ENCODE peak calls at places on chromosomes 12 and 14, in four cellular contexts. One of them, this sample, is unnamed.

GRCh38 chr12:121789800-121790748 is 3.4 kb downstream of the RHOF start:
- DNase-seq in mucosa of descending colon: peak
- DNase-seq in RWPE1: no peak
- DNase-seq in PC-3: peak
- DNase-seq in this sample: peak

GRCh38 chr14:71464840-71465239 is 467.4 kb upstream of the RGS6 start:
- DNase-seq in RWPE1: no peak
- DNase-seq in PC-3: no peak
- DNase-seq in mucosa of descending colon: no peak
- DNase-seq in this sample: no peak

GRCh38 chr14:70361893-70362292 is 2.4 kb upstream of the COX16 start:
- DNase-seq in PC-3: no peak
- DNase-seq in RWPE1: no peak
- DNase-seq in mucosa of descending colon: no peak
- DNase-seq in this sample: no peak

GRCh38 chr14:55419663-55420062 is 8.0 kb upstream of the ATG14 start:
- DNase-seq in PC-3: no peak
- DNase-seq in RWPE1: no peak
- DNase-seq in mucosa of descending colon: no peak
- DNase-seq in this sample: no peak

GRCh38 chr14:104967414-104968152 is 10.6 kb downstream of the AHNAK2 start:
- DNase-seq in RWPE1: peak
- DNase-seq in mucosa of descending colon: peak
- DNase-seq in PC-3: peak
- DNase-seq in this sample: peak

GRCh38 chr12:76876696-76877229 is 2.1 kb downstream of the CSRP2 start:
- DNase-seq in RWPE1: peak
- DNase-seq in mucosa of descending colon: no peak
- DNase-seq in PC-3: no peak
- DNase-seq in this sample: peak

GRCh38 chr14:102849522-102850379 is 72.5 kb downstream of the TRAF3 start:
- DNase-seq in RWPE1: no peak
- DNase-seq in mucosa of descending colon: peak
- DNase-seq in PC-3: no peak
- DNase-seq in this sample: no peak

GRCh38 chr12:124174406-124174805 is 120.5 kb upstream of the RFLNA start:
- DNase-seq in PC-3: no peak
- DNase-seq in RWPE1: no peak
- DNase-seq in mucosa of descending colon: no peak
- DNase-seq in this sample: no peak

GRCh38 chr14:26841920-26842741 is 244.3 kb upstream of the NOVA1 start:
- DNase-seq in RWPE1: peak
- DNase-seq in PC-3: peak
- DNase-seq in mucosa of descending colon: peak
- DNase-seq in this sample: peak

GRCh38 chr12:55938826-55939501 is 8.0 kb downstream of the DGKA start:
- DNase-seq in mucosa of descending colon: no peak
- DNase-seq in PC-3: no peak
- DNase-seq in RWPE1: no peak
- DNase-seq in this sample: no peak

GRCh38 chr14:102969060-102969791 is 46.8 kb downstream of the AMN start:
- DNase-seq in RWPE1: no peak
- DNase-seq in mucosa of descending colon: no peak
- DNase-seq in PC-3: no peak
- DNase-seq in this sample: no peak

GRCh38 chr12:55717397-55718007 is 1.7 kb downstream of the BLOC1S1 start:
- DNase-seq in mucosa of descending colon: peak
- DNase-seq in PC-3: peak
- DNase-seq in RWPE1: peak
- DNase-seq in this sample: no peak

GRCh38 chr14:24952851-24953666 is 96.9 kb downstream of the STXBP6 start:
- DNase-seq in RWPE1: no peak
- DNase-seq in PC-3: peak
- DNase-seq in mucosa of descending colon: no peak
- DNase-seq in this sample: no peak
- TF ChIP-seq CTCF in RWPE1: no peak
- TF ChIP-seq CTCF in PC-3: no peak
- TF ChIP-seq CTCF in mucosa of descending colon: no peak
- TF ChIP-seq CTCF in this sample: no peak

GRCh38 chr12:125773033-125773432 is 707.8 kb downstream of the AACS start:
- DNase-seq in RWPE1: peak
- DNase-seq in PC-3: peak
- DNase-seq in mucosa of descending colon: peak
- DNase-seq in this sample: peak
- TF ChIP-seq CTCF in RWPE1: peak
- TF ChIP-seq CTCF in PC-3: peak
- TF ChIP-seq CTCF in mucosa of descending colon: no peak
- TF ChIP-seq CTCF in this sample: no peak

DNA sequence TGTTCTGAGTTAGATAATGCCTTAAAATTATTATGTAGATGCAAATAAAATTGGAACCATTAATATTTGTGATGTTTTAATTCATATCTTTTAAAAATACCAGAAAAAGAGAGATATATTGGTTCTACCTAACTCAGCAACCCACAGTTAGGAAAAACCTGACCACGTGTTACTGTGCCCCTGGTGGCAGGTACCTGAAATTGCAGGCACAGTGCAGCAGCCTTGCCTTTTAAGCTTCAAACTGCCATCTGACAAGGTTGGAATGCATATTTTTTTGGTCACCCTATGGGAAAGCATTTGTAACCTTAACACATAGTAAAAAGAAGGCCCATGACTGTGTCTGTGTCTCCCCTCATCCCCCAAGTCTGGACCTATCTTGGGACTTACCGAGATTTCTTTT is 109.4 kb upstream of the NOS1 start:
- DNase-seq in RWPE1: no peak
- DNase-seq in PC-3: peak
- DNase-seq in mucosa of descending colon: no peak
- DNase-seq in this sample: peak
- TF ChIP-seq CTCF in RWPE1: no peak
- TF ChIP-seq CTCF in PC-3: peak
- TF ChIP-seq CTCF in mucosa of descending colon: no peak
- TF ChIP-seq CTCF in this sample: peak

GRCh38 chr12:90167501-90167900 is 458.9 kb upstream of the ATP2B1 start:
- DNase-seq in PC-3: no peak
- DNase-seq in mucosa of descending colon: no peak
- DNase-seq in RWPE1: no peak
- DNase-seq in this sample: no peak

GRCh38 chr12:90166012-90166411 is 457.4 kb upstream of the ATP2B1 start:
- DNase-seq in mucosa of descending colon: no peak
- DNase-seq in PC-3: no peak
- DNase-seq in RWPE1: no peak
- DNase-seq in this sample: no peak

GRCh38 chr12:90166671-90167070 is 458.0 kb upstream of the ATP2B1 start:
- DNase-seq in mucosa of descending colon: no peak
- DNase-seq in RWPE1: no peak
- DNase-seq in PC-3: no peak
- DNase-seq in this sample: no peak

GRCh38 chr12:90163975-90164374 is 455.3 kb upstream of the ATP2B1 start:
- DNase-seq in PC-3: peak
- DNase-seq in mucosa of descending colon: no peak
- DNase-seq in RWPE1: no peak
- DNase-seq in this sample: peak
- TF ChIP-seq CTCF in PC-3: peak
- TF ChIP-seq CTCF in mucosa of descending colon: no peak
- TF ChIP-seq CTCF in RWPE1: no peak
- TF ChIP-seq CTCF in this sample: no peak

GRCh38 chr12:89525002-89525823 is 617 bp upstream of the GALNT4 start:
- DNase-seq in RWPE1: peak
- DNase-seq in PC-3: peak
- DNase-seq in mucosa of descending colon: peak
- DNase-seq in this sample: peak
- TF ChIP-seq CTCF in RWPE1: peak
- TF ChIP-seq CTCF in PC-3: peak
- TF ChIP-seq CTCF in mucosa of descending colon: no peak
- TF ChIP-seq CTCF in this sample: peak